ENCODE peak calls at places on chromosomes 11 and 22, in five cellular contexts. D is transverse colon, V is adrenal gland, N is stomach, S is DND-41. T is an unnamed sample. For H3K36me3, the result is how much of the 10 kb centered on the place peaks cover.

GRCh38 chr11:16895306-16895705 is 118.9 kb downstream of the PLEKHA7 start:
- DNase-seq in D (no peak), V (no peak), N (no peak), S (no peak), T (no peak)

GRCh38 chr22:37387793-37388192 is 39.5 kb downstream of the ELFN2 start:
- DNase-seq in D (no peak), V (no peak), N (no peak), S (no peak), T (no peak)

GRCh38 chr11:126949066-126949945 is 51.3 kb downstream of the KIRREL3 start:
- DNase-seq in D (no peak), V (no peak), N (no peak), S (peak), T (no peak)

GRCh38 chr22:23638611-23639010 is 6.5 kb upstream of the DRICH1 start:
- DNase-seq in D (no peak), V (no peak), N (no peak), S (no peak), T (no peak)

GRCh38 chr11:70587095-70587389 is 188.7 kb downstream of the CTTN start:
- DNase-seq in D (no peak), V (no peak), N (no peak), S (no peak), T (no peak)

GRCh38 chr11:134364261-134364660 is 32.5 kb downstream of the GLB1L2 start:
- DNase-seq in D (no peak), V (no peak), N (no peak), S (no peak), T (no peak)

GRCh38 chr22:23896166-23896522 is 2.0 kb downstream of the MIF start:
- DNase-seq in D (no peak), V (no peak), N (no peak), S (no peak), T (no peak)

GRCh38 chr11:44524751-44525171 is 40.7 kb upstream of the CD82 start:
- DNase-seq in D (no peak), V (peak), N (no peak), S (no peak), T (no peak)

GRCh38 chr11:102197759-102198158 is 87.5 kb downstream of the YAP1 start:
- DNase-seq in D (no peak), V (no peak), N (no peak), S (no peak), T (no peak)

GRCh38 chr11:27217948-27218410 is 145.0 kb downstream of the CCDC34 start:
- DNase-seq in D (no peak), V (peak), N (no peak), S (no peak), T (no peak)

GRCh38 chr11:68370211-68371111 is 58.1 kb downstream of the LRP5 start:
- DNase-seq in D (peak), V (no peak), N (no peak), S (no peak), T (no peak)

GRCh38 chr22:19174106-19175025 is 4.2 kb downstream of the SLC25A1 start:
- DNase-seq in D (no peak), V (peak), N (no peak), S (no peak), T (no peak)

GRCh38 chr11:69274531-69275016 is 19.4 kb upstream of the MYEOV start:
- DNase-seq in D (peak), V (no peak), N (peak), S (no peak), T (peak)

GRCh38 chr11:2782769-2783168 is 83.0 kb upstream of the KCNQ1OT1 start:
- DNase-seq in D (no peak), V (no peak), N (no peak), S (no peak), T (no peak)

GRCh38 chr22:30420401-30421178 is 5.0 kb upstream of the MTFP1 start:
- DNase-seq in D (no peak), V (no peak), N (no peak), S (no peak), T (no peak)

GRCh38 chr11:65502852-65503603 is 4.2 kb downstream of the MALAT1 start:
- DNase-seq in D (no peak), V (peak), N (no peak), S (no peak), T (no peak)

GRCh38 chr11:47552086-47552580 is 799 bp downstream of the CELF1 start:
- DNase-seq in D (no peak), V (peak), N (no peak), S (peak), T (no peak)

GRCh38 chr11:58926695-58927094 is 12.6 kb upstream of the GLYATL1 start:
- DNase-seq in D (no peak), V (no peak), N (no peak), S (no peak), T (no peak)

GRCh38 chr11:128157423-128158298 is 429.7 kb downstream of the ETS1 start:
- DNase-seq in D (peak), V (no peak), N (no peak), S (peak), T (peak)

GRCh38 chr11:95835351-95835750 is 45.1 kb downstream of the CEP57 start:
- DNase-seq in D (no peak), V (no peak), N (no peak), S (no peak), T (no peak)

DNA sequence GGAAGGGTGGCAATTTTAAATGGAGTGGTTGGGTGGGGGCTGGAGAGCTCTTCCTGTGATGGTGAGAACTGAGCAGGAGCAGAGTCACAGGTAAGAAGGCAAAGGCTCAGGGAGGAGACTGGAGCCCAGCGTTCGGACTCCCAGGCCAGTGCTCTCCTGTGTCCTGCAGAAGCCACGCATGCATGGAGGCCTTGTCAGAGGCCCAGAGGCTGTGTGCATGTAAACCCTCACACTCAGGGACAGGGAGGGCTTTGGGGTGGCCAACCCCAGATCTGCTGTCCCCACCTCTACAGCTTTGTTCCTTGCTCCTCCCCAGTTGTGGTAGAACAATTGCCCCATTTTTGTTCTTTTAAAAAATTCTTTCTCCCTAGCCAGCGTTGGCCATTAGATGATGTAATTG is 130.4 kb upstream of the PARVA start:
- DNase-seq in D (no peak), V (no peak), N (no peak), S (no peak), T (no peak)
- H3K36me3 ChIP-seq in D (under half), V (under half), N (under half), S (under half), T (under half)

GRCh38 chr11:119111361-119111925 is 4.3 kb downstream of the C2CD2L start:
- DNase-seq in D (no peak), V (no peak), N (no peak), S (no peak), T (no peak)
- H3K36me3 ChIP-seq in D (under half), V (under half), N (half or more), S (half or more), T (under half)

GRCh38 chr11:17951685-17952388 is 61.0 kb downstream of the SERGEF start:
- DNase-seq in D (no peak), V (no peak), N (no peak), S (no peak), T (no peak)

GRCh38 chr11:17952487-17952886 is 60.4 kb downstream of the SERGEF start:
- DNase-seq in D (no peak), V (no peak), N (no peak), S (no peak), T (no peak)

DNA sequence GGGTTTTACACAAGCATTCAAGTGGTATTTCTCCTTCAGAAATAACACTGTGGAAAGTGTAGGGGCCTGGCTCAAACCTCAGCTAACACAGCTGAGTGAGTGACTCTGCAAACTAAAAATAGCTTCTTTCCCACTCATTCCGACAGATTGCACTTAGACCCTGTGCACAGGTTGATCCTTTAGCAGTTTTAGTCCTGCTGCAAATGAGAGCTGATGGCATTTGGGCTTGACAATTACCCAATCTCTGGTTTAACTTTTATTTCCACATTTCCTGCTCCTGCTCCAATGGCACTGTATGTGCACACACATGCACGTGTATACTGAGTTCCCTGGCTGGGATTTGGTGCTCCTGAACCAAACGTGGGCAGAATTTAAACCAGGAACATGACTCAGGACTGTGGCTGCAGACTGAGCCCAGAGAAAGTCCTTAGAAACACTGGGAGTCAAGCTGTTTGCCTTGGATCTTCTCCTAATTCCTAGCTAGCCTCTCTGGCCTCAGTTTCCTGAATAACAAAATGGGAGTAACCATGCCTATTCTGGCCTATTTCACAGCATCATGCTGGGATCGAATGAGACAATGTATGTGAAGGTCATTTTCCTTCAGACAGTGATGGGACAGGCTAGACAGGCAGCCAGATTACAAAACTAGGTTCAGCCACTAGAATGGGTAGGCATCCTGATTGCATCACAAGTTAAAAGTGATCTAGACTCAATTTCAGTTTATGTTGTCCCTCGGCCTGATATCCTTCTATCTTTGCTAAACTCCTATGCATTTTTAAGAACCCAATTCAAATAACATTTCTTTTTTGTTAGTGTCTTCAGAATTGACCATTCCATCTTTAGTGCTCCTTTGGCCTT is 58.2 kb downstream of the SERGEF start:
- DNase-seq in D (no peak), V (no peak), N (no peak), S (no peak), T (no peak)
- H3K36me3 ChIP-seq in D (under half), V (under half), N (half or more), S (half or more), T (under half)

GRCh38 chr11:111550258-111550657 is 9.7 kb downstream of the LAYN start:
- DNase-seq in D (no peak), V (no peak), N (no peak), S (no peak), T (no peak)

GRCh38 chr11:111557425-111558111 is 17.0 kb downstream of the LAYN start:
- DNase-seq in D (no peak), V (no peak), N (no peak), S (no peak), T (no peak)

GRCh38 chr11:111549869-111550203 is 9.3 kb downstream of the LAYN start:
- DNase-seq in D (no peak), V (no peak), N (no peak), S (no peak), T (no peak)

GRCh38 chr11:111555255-111555654 is 14.7 kb downstream of the LAYN start:
- DNase-seq in D (no peak), V (no peak), N (no peak), S (no peak), T (no peak)

DNA sequence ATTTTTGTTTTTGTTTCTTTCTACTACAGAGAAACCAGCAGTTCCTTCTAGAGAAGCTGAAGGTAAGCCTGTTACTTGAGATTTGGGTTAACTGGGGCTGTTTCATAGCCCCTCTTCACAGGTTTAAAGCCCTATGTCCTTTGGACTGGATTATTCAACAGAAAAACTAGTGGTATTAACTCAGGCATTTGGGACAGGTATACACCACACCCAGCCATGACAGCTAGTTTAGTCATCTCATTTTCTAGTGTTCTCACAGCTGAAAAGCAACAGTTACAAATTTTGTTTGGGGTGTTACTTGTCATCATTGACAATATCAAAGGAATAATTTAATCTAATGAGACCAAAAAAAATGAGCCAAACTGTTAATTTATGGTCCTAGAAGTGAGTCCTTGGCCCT is 14.0 kb downstream of the LAYN start:
- DNase-seq in D (no peak), V (no peak), N (no peak), S (no peak), T (no peak)
- H3K36me3 ChIP-seq in D (under half), V (under half), N (under half), S (under half), T (under half)

DNA sequence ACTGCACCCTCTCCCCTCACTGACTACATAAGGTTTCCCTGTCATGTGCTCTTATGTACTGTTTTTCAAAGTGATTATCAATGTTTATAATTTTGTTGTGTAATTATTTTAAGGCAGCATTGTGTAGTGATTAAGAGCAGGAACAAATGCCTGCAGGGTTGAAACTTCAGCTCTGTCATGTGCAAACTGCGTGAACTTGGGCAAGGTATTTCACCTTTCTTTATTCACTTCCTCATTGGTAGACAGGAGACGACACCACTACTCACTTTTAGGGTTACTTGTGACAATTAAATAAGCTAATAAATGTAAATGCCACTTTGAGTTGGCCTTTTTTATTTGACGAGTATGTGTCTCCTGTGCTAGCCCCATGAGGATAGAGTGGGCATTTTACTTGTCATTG is 86.5 kb upstream of the E2F8 start:
- DNase-seq in D (no peak), V (no peak), N (no peak), S (no peak), T (no peak)
- H3K36me3 ChIP-seq in D (under half), V (under half), N (under half), S (under half), T (under half)